ENCODE peak calls at places on chromosome 17, in seven cellular contexts. One of them, this sample, is unnamed.

GRCh38 chr17:38730526-38731379 is 612 bp downstream of the CISD3 start:
- DNase-seq in HCT116: no peak
- DNase-seq in mammary epithelial cell: peak; percentile 53
- DNase-seq in left ventricle myocardium inferior: peak; percentile 84
- DNase-seq in left lung: peak; percentile 90
- DNase-seq in heart right ventricle: peak; percentile 77
- DNase-seq in cardiac muscle cell: peak; percentile 70
- DNase-seq in this sample: peak; percentile 79

GRCh38 chr17:12429125-12429524 is 236.6 kb upstream of the MYOCD start:
- DNase-seq in cardiac muscle cell: no peak
- DNase-seq in mammary epithelial cell: no peak
- DNase-seq in left ventricle myocardium inferior: no peak
- DNase-seq in HCT116: no peak
- DNase-seq in left lung: no peak
- DNase-seq in heart right ventricle: no peak
- DNase-seq in this sample: no peak

GRCh38 chr17:16304832-16305231 is 48.4 kb downstream of the CENPV start:
- DNase-seq in mammary epithelial cell: no peak
- DNase-seq in heart right ventricle: no peak
- DNase-seq in cardiac muscle cell: peak; percentile 52
- DNase-seq in HCT116: no peak
- DNase-seq in left lung: no peak
- DNase-seq in left ventricle myocardium inferior: no peak
- DNase-seq in this sample: no peak

GRCh38 chr17:74431568-74432483 is at the start of gene GPRC5C:
- DNase-seq in cardiac muscle cell: peak; percentile 84
- DNase-seq in HCT116: peak; percentile 66
- DNase-seq in mammary epithelial cell: peak; percentile 90
- DNase-seq in left lung: peak; percentile 89
- DNase-seq in left ventricle myocardium inferior: peak; percentile 79
- DNase-seq in heart right ventricle: peak; percentile 83
- DNase-seq in this sample: peak; percentile 77

GRCh38 chr17:68035523-68036303 is at the start of gene KPNA2:
- DNase-seq in heart right ventricle: peak; percentile 96
- DNase-seq in left ventricle myocardium inferior: peak; percentile 92
- DNase-seq in mammary epithelial cell: peak; percentile 97
- DNase-seq in HCT116: peak; percentile 99
- DNase-seq in cardiac muscle cell: peak; percentile 99
- DNase-seq in left lung: peak; percentile 92
- DNase-seq in this sample: peak; percentile 96

GRCh38 chr17:42651392-42651791 is 7.7 kb upstream of the TUBG2 start:
- DNase-seq in cardiac muscle cell: no peak
- DNase-seq in left ventricle myocardium inferior: no peak
- DNase-seq in heart right ventricle: no peak
- DNase-seq in HCT116: no peak
- DNase-seq in left lung: no peak
- DNase-seq in mammary epithelial cell: no peak
- DNase-seq in this sample: no peak

GRCh38 chr17:43641416-43641815 is 20.3 kb downstream of the MEOX1 start:
- DNase-seq in left lung: peak; percentile 48
- DNase-seq in HCT116: no peak
- DNase-seq in heart right ventricle: peak; percentile 54
- DNase-seq in mammary epithelial cell: no peak
- DNase-seq in cardiac muscle cell: peak; percentile 39
- DNase-seq in left ventricle myocardium inferior: peak; percentile 43
- DNase-seq in this sample: no peak

GRCh38 chr17:79072544-79072943 is 2.1 kb upstream of the ENGASE start:
- DNase-seq in heart right ventricle: no peak
- DNase-seq in cardiac muscle cell: no peak
- DNase-seq in left lung: no peak
- DNase-seq in HCT116: no peak
- DNase-seq in mammary epithelial cell: no peak
- DNase-seq in left ventricle myocardium inferior: no peak
- DNase-seq in this sample: no peak

DNA sequence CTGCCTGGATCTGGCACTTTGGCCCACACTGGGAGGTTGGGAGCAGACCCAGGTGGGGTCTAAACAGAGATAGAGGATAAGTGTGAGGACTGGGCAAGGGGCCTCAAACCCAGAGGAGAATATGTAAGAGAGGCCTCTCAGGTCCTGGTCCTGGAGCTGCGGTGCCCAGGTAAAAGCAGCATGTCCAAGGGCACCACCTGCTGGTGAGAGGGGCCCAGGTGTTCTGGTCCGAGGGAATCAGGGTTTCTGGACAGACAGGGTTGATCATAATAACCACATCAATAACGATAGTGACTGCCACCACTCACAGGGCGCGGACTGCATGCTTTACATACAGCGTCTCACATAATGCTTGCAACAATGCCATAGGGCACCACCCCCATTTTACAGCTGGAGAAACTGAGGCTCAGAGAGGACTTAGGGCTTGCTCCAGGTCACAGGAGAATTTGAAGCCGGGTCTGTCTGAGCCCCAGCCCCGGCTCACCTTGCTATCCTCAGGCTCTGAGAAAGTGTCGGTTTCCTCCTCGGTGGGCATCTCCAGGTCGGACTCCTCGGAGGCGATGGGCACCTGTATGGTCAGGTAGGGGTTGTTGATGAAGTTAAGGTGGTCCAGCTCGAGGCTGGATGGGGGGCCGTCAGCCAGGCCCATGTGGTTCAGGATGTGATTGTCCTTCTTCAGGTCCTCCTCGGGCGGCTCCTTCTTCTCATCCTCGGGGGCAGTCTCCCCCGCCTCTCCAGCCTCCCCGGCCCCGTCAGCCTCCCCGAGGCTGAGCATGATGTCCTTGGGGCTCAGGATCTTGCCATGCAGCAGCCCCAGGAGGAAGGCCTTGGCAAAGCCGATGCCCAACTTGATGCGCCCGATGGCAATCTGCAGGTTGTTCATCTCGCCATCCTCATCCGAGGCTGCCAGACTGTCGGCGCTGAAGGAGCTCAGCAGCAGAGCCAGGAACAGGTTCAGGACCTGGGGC is 19.1 kb upstream of the CD79B start:
- DNase-seq in HCT116: peak; percentile 58
- DNase-seq in left ventricle myocardium inferior: no peak
- DNase-seq in left lung: no peak
- DNase-seq in cardiac muscle cell: no peak
- DNase-seq in mammary epithelial cell: peak; percentile 39
- DNase-seq in heart right ventricle: no peak
- DNase-seq in this sample: no peak
- TF ChIP-seq CTCF in HCT116: peak; percentile 98
- TF ChIP-seq CTCF in left ventricle myocardium inferior: peak; percentile 28
- TF ChIP-seq CTCF in left lung: no peak
- TF ChIP-seq CTCF in cardiac muscle cell: peak; percentile 20
- TF ChIP-seq CTCF in mammary epithelial cell: peak; percentile 76
- TF ChIP-seq CTCF in heart right ventricle: peak; percentile 34
- TF ChIP-seq CTCF in this sample: peak; percentile 20

GRCh38 chr17:9241371-9241712 is 220.0 kb downstream of the NTN1 start:
- DNase-seq in heart right ventricle: peak; percentile 58
- DNase-seq in HCT116: no peak
- DNase-seq in left ventricle myocardium inferior: peak; percentile 52
- DNase-seq in mammary epithelial cell: no peak
- DNase-seq in left lung: peak; percentile 43
- DNase-seq in cardiac muscle cell: peak; percentile 28
- DNase-seq in this sample: peak; percentile 75

GRCh38 chr17:9241774-9242496 is 220.6 kb downstream of the NTN1 start:
- DNase-seq in cardiac muscle cell: no peak
- DNase-seq in heart right ventricle: peak; percentile 26
- DNase-seq in mammary epithelial cell: no peak
- DNase-seq in left lung: peak; percentile 54
- DNase-seq in left ventricle myocardium inferior: peak; percentile 31
- DNase-seq in HCT116: no peak
- DNase-seq in this sample: no peak

GRCh38 chr17:9242983-9243382 is 221.7 kb downstream of the NTN1 start:
- DNase-seq in left lung: peak; percentile 49
- DNase-seq in HCT116: no peak
- DNase-seq in mammary epithelial cell: no peak
- DNase-seq in heart right ventricle: no peak
- DNase-seq in left ventricle myocardium inferior: no peak
- DNase-seq in cardiac muscle cell: no peak
- DNase-seq in this sample: no peak

GRCh38 chr17:9242497-9242881 is 221.2 kb downstream of the NTN1 start:
- DNase-seq in cardiac muscle cell: no peak
- DNase-seq in left ventricle myocardium inferior: no peak
- DNase-seq in heart right ventricle: no peak
- DNase-seq in mammary epithelial cell: no peak
- DNase-seq in left lung: peak; percentile 74
- DNase-seq in HCT116: no peak
- DNase-seq in this sample: no peak

DNA sequence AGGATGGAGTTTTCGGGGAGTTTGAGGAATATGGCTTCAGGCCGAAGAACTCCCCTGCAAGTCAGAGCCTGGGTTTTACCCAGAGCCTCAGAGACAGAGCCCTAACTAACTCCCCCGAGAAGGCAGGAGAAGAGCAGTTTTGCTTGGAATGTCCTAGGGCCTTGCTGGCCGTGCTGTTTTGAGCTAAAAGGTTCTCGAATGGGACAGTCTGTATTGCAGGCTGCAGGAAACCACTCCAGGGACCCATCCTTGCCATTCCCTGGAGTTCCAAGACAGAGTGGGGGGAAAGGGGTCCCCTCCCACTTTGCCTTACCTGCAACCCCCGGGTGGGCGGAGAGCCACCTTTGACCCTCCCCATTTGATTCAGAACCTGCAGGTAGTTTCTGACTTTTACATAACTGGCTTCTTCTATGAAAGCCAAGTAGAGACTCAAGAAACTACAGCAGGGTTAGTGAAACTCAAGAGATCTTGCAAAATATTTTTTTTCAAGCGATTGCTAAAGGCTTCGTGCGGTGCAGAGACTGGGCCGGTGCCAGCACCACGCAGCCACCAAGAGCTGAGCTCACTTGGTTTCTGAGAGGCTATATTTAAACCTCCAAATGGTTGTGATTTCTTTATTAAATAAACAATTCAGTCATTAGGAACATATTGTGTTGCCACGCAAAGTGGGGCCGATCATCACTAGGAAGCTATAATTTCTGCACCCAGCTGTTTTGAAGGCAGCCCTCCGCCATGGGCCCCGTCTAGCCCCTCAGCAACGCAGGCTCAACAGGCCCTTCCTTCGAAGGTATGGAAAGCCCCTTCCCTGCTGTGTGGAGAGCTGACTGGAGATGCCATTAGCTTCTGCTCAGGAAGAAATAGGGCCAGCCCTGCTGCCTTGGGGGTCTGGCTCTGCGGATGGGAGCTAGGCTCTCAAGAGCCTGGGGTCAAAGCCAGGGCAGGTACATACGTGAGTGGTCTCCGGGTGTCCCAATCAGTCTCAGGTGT is 223.0 kb downstream of the NTN1 start:
- DNase-seq in left ventricle myocardium inferior: no peak
- DNase-seq in left lung: peak; percentile 43
- DNase-seq in HCT116: no peak
- DNase-seq in mammary epithelial cell: no peak
- DNase-seq in cardiac muscle cell: peak; percentile 45
- DNase-seq in heart right ventricle: no peak
- DNase-seq in this sample: no peak
- H3K4me1 ChIP-seq in left ventricle myocardium inferior: peaks cover 50% of the 10 kb centered on the region
- H3K4me1 ChIP-seq in left lung: peaks cover 7% of the 10 kb centered on the region
- H3K4me1 ChIP-seq in HCT116: peaks cover 12% of the 10 kb centered on the region
- H3K4me1 ChIP-seq in mammary epithelial cell: peaks cover 4% of the 10 kb centered on the region
- H3K4me1 ChIP-seq in cardiac muscle cell: peaks cover 5% of the 10 kb centered on the region
- H3K4me1 ChIP-seq in heart right ventricle: peaks cover 31% of the 10 kb centered on the region
- H3K4me1 ChIP-seq in this sample: peaks cover 47% of the 10 kb centered on the region

GRCh38 chr17:81960130-81960958 is 643 bp downstream of the NOTUM start:
- DNase-seq in heart right ventricle: no peak
- DNase-seq in left ventricle myocardium inferior: no peak
- DNase-seq in left lung: no peak
- DNase-seq in cardiac muscle cell: no peak
- DNase-seq in HCT116: no peak
- DNase-seq in mammary epithelial cell: no peak
- DNase-seq in this sample: no peak
- H3K4me3 ChIP-seq in heart right ventricle: peak overlapping the region; percentile 37
- H3K4me3 ChIP-seq in left ventricle myocardium inferior: peak overlapping the region; percentile 64
- H3K4me3 ChIP-seq in left lung: peak overlapping the region; percentile 24
- H3K4me3 ChIP-seq in cardiac muscle cell: peak overlapping the region; percentile 30
- H3K4me3 ChIP-seq in HCT116: peak overlapping the region; percentile 50
- H3K4me3 ChIP-seq in mammary epithelial cell: no peak overlapping the region
- H3K4me3 ChIP-seq in this sample: peak overlapping the region; percentile 49

GRCh38 chr17:47821031-47821423 is 567 bp downstream of the OSBPL7 start:
- DNase-seq in heart right ventricle: no peak
- DNase-seq in left ventricle myocardium inferior: no peak
- DNase-seq in mammary epithelial cell: no peak
- DNase-seq in HCT116: no peak
- DNase-seq in cardiac muscle cell: no peak
- DNase-seq in left lung: no peak
- DNase-seq in this sample: no peak

GRCh38 chr17:47823519-47823918 is 1.9 kb upstream of the OSBPL7 start:
- DNase-seq in HCT116: no peak
- DNase-seq in left ventricle myocardium inferior: no peak
- DNase-seq in heart right ventricle: no peak
- DNase-seq in mammary epithelial cell: no peak
- DNase-seq in left lung: no peak
- DNase-seq in cardiac muscle cell: no peak
- DNase-seq in this sample: no peak

GRCh38 chr17:47822785-47823184 is 1.2 kb upstream of the OSBPL7 start:
- DNase-seq in cardiac muscle cell: no peak
- DNase-seq in heart right ventricle: no peak
- DNase-seq in left lung: no peak
- DNase-seq in HCT116: no peak
- DNase-seq in left ventricle myocardium inferior: no peak
- DNase-seq in mammary epithelial cell: no peak
- DNase-seq in this sample: no peak

GRCh38 chr17:47820023-47820789 is 1.4 kb downstream of the OSBPL7 start:
- DNase-seq in HCT116: no peak
- DNase-seq in cardiac muscle cell: no peak
- DNase-seq in left lung: no peak
- DNase-seq in left ventricle myocardium inferior: no peak
- DNase-seq in heart right ventricle: no peak
- DNase-seq in mammary epithelial cell: no peak
- DNase-seq in this sample: no peak

DNA sequence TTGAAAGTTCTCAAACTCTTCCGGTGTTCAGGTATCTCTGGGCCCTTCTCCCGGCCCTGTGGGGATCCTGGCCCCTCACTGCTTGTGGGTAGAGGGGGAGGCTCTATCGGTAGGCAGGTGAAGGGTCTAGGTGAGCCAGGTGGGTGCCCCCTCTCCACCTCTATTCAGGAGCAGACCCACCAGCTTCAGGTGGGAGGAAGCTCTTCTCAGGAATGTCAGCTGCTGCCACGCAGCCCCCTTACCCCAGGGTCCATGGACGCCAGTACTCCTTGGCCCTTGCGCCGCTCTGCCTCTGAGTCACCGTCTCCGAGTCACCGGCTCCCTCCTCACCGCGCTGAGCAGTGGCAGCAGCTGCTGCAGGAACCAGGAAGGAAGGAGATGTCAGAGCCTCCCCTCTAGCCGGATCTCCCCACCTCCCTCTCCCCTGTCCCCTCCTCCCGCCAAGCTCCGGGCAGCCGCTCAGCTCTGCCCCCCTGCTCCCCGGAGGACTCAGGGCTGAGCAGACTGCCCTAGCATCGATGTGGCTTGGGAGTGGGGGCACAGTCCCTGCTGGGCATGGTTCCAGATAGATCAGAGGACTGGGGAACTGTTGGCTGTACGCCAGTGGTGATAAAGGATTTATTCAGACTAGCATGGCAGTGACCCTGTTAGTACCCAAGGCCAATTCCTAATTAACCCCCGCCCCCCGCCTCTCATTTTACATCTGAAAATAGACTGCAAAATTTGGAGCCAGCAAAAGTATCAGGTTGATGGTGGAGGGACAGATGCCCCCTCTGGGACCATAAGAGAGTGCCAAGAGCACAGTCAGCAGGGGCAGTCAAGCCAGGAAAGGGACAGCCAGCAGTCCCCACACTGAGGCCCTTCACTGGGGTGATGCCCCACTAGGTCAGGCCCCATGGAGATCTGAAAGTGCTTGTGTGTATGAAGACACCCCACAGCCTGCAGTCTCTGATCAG is at the start of gene OSBPL7:
- DNase-seq in heart right ventricle: peak; percentile 82
- DNase-seq in left ventricle myocardium inferior: peak; percentile 60
- DNase-seq in left lung: peak; percentile 94
- DNase-seq in mammary epithelial cell: peak; percentile 70
- DNase-seq in cardiac muscle cell: peak; percentile 88
- DNase-seq in HCT116: peak; percentile 63
- DNase-seq in this sample: peak; percentile 74
- TF ChIP-seq CTCF in heart right ventricle: peak; percentile 56
- TF ChIP-seq CTCF in left ventricle myocardium inferior: no peak
- TF ChIP-seq CTCF in left lung: no peak
- TF ChIP-seq CTCF in mammary epithelial cell: no peak
- TF ChIP-seq CTCF in cardiac muscle cell: peak; percentile 21
- TF ChIP-seq CTCF in HCT116: peak; percentile 7
- TF ChIP-seq CTCF in this sample: peak; percentile 62

This sample was measured in right atrium auricular region.